ENCODE peak calls at places on chromosomes 7 and 10, in six cellular contexts. G is H7, K is left ventricle myocardium inferior, T is right atrium auricular region, Y is fibroblast of pulmonary artery, I is choroid plexus epithelial cell. E is an unnamed sample.

GRCh38 chr10:52351911-52352310 is 37.8 kb downstream of the DKK1 start:
- DNase-seq in K (no peak), I (peak), T (no peak), G (no peak), Y (no peak), E (peak)

GRCh38 chr7:73899731-73900142 is 38.8 kb downstream of the TMEM270 start:
- DNase-seq in K (no peak), Y (peak), I (no peak), T (peak), G (peak), E (peak)

GRCh38 chr10:133007360-133007858 is 65.0 kb upstream of the CFAP46 start:
- DNase-seq in T (no peak), I (no peak), K (no peak), Y (no peak), G (no peak), E (no peak)

GRCh38 chr10:61842755-61843497 is 58.6 kb upstream of the ARID5B start:
- DNase-seq in T (no peak), K (no peak), I (peak), G (no peak), Y (peak), E (peak)

GRCh38 chr7:124698964-124699363 is 66.6 kb downstream of the GPR37 start:
- DNase-seq in G (no peak), K (no peak), I (no peak), T (no peak), Y (no peak), E (no peak)

GRCh38 chr7:23471090-23471859 is 984 bp upstream of the IGF2BP3 start:
- DNase-seq in G (peak), Y (peak), K (no peak), T (no peak), I (peak), E (peak)

GRCh38 chr7:43071604-43072003 is 40.8 kb upstream of the HECW1 start:
- DNase-seq in G (peak), Y (peak), I (peak), K (no peak), T (no peak), E (peak)

GRCh38 chr10:92699518-92700272 is 9.9 kb downstream of the HHEX start:
- DNase-seq in T (no peak), G (peak), Y (peak), I (peak), K (no peak), E (peak)

GRCh38 chr10:88525371-88526079 is 57.6 kb downstream of the RNLS start:
- DNase-seq in K (no peak), G (no peak), Y (peak), I (peak), T (no peak), E (peak)

GRCh38 chr10:44880090-44880715 is 30.9 kb upstream of the TMEM72 start:
- DNase-seq in Y (no peak), T (no peak), K (no peak), G (no peak), I (no peak), E (no peak)

GRCh38 chr7:195830-196128 is 3.4 kb downstream of the FAM20C start:
- DNase-seq in T (no peak), Y (no peak), I (no peak), G (no peak), K (no peak), E (no peak)
- H3K4me3 ChIP-seq in T (no peak), Y (peak), I (peak), G (no peak), K (peak), E (peak)

DNA sequence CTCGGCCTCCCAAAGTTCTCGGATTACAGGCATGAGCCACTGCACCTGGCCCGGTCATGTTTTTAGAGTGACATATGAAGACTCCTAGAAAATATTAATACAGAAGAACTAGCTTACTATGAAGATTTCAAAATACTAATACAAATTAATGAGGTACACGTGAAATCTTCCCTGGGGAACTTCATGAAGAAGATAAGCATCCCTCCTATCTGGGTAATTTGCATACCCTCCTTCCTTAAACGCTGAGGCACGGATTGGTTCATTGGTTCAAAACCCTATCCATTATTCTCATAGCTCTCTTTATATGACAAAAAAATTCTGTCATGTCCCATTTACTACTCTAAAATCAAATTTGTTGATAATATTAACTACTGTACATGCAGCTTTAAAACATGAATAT is 224.8 kb upstream of the KLF14 start:
- DNase-seq in I (no peak), G (no peak), K (no peak), Y (no peak), T (no peak), E (no peak)
- H3K4me3 ChIP-seq in I (no peak), G (no peak), K (no peak), Y (no peak), T (no peak), E (peak)

DNA sequence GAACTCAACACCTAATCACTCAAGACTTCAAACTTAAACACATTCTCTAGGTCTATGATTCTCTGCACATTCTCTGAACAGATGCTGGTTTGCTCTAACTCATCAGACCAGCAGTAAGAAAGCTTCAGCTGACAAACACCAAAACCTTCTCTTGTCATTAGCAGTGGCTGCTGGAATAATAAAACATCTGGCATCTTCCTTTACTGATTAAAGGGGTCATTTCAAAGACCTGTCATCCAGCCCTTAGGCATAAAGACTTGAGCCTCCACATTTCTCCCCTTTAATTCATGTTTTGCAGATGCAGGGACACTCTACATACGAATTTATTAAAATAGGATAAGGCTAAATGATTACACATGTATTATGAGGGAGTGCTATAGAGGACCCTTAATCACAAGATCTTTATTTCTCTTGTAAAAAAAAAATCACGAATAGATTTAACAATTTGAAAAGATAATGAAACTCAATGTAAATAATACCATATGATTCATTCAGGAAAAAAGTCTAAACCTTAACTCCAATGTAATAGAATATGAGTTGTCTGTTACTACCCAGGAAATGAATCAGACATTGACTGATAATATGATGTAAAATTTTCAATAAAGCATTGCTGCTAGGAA is 152.4 kb upstream of the GNAI1 start:
- DNase-seq in K (no peak), G (no peak), I (peak), T (no peak), Y (peak), E (peak)
- H3K4me3 ChIP-seq in K (no peak), G (no peak), I (no peak), T (no peak), Y (no peak), E (peak)

GRCh38 chr10:7474388-7474787 is 63.6 kb upstream of the SFMBT2 start:
- DNase-seq in G (no peak), I (no peak), Y (no peak), T (no peak), K (no peak), E (no peak)

GRCh38 chr10:7473474-7473873 is 62.6 kb upstream of the SFMBT2 start:
- DNase-seq in G (no peak), Y (no peak), K (no peak), T (peak), I (no peak), E (no peak)

GRCh38 chr10:7475046-7475860 is 64.4 kb upstream of the SFMBT2 start:
- DNase-seq in G (peak), T (peak), I (no peak), K (peak), Y (no peak), E (no peak)

GRCh38 chr10:7477538-7478334 is 66.9 kb upstream of the SFMBT2 start:
- DNase-seq in G (no peak), K (no peak), I (no peak), T (peak), Y (no peak), E (no peak)

DNA sequence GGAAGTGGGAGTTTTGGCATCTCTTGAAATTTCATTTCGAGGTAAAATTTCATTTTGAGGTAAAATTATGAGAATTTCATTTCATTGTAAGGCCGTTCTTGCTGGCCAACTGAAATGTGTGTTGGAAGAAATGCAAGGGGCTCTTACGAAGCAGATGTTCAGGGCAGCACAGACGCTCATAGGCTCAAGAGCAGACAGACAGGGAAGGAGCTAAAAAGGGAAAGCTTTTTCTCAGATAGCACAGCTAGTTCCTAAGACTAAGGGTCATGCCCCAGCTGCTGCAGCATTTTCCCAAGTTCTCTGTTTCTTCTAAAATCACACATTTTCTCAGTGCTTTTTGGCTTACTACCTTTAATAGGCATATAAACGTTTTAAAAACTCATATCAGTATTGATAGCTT is 65.1 kb upstream of the SFMBT2 start:
- DNase-seq in Y (no peak), T (no peak), K (no peak), I (no peak), G (no peak), E (no peak)
- H3K4me3 ChIP-seq in Y (no peak), T (no peak), K (peak), I (no peak), G (no peak), E (no peak)

GRCh38 chr7:150367677-150368097 is 935 bp upstream of the REPIN1 start:
- DNase-seq in T (no peak), I (no peak), K (no peak), Y (no peak), G (no peak), E (no peak)
- H3K4me3 ChIP-seq in T (no peak), I (peak), K (peak), Y (peak), G (peak), E (peak)

E was measured in GM23248.